ENCODE peak calls at places on chromosomes 5 and 9, in seven cellular contexts. O is stimulated activated naive CD8-positive, alpha-beta T cell treated with anti-CD3 and anti-CD28 coated beads, Interleukin-15, amount 100 ng/mL, for 72 hours; M is T-helper 17 cell; H is GM23248; R is NCI-H446 treated with DMSO at 0.1 percent for 48 hours; K is DMS 273 treated with DMSO at 0.1 percent for 48 hours; P is HFFc6. Y is an unnamed sample.

GRCh38 chr5:132751444-132751843 is 4.2 kb downstream of the CCNI2 start:
- DNase-seq in O (peak; percentile 60), M (no peak), H (peak; percentile 84), R (no peak), K (no peak), P (no peak), Y (no peak)

GRCh38 chr9:111153973-111154590 is 115.8 kb upstream of the LPAR1 start:
- DNase-seq in O (no peak), M (no peak), H (no peak), R (no peak), K (no peak), P (no peak), Y (no peak)

GRCh38 chr5:109451161-109451560 is 41.4 kb upstream of the PJA2 start:
- DNase-seq in O (no peak), M (no peak), H (no peak), R (peak; percentile 93), K (no peak), P (no peak), Y (no peak)

GRCh38 chr5:73534001-73534547 is 31.4 kb downstream of the ANKRA2 start:
- DNase-seq in O (no peak), M (no peak), H (peak; percentile 63), R (no peak), K (no peak), P (peak; percentile 21), Y (no peak)

GRCh38 chr5:68950111-68950510 is 143.7 kb upstream of the SLC30A5 start:
- DNase-seq in O (no peak), M (no peak), H (no peak), R (peak; percentile 10), K (peak; percentile 26), P (no peak), Y (no peak)

GRCh38 chr9:93132287-93132927 is 1.6 kb downstream of the NINJ1 start:
- DNase-seq in O (no peak), M (no peak), H (peak; percentile 82), R (peak; percentile 57), K (no peak), P (no peak), Y (no peak)

GRCh38 chr5:131305906-131306305 is 42.1 kb downstream of the CDC42SE2 start:
- DNase-seq in O (no peak), M (no peak), H (no peak), R (no peak), K (no peak), P (no peak), Y (no peak)

GRCh38 chr9:95140821-95141220 is 176.7 kb downstream of the FANCC start:
- DNase-seq in O (no peak), M (no peak), H (no peak), R (no peak), K (no peak), P (no peak), Y (no peak)

GRCh38 chr5:148976569-148977321 is 86.1 kb downstream of the SH3TC2 start:
- DNase-seq in O (no peak), M (no peak), H (peak; percentile 46), R (no peak), K (no peak), P (peak; percentile 86), Y (no peak)

GRCh38 chr9:129221233-129221632 is 43.2 kb upstream of the IER5L start:
- DNase-seq in O (peak; percentile 45), M (no peak), H (no peak), R (no peak), K (no peak), P (no peak), Y (no peak)

GRCh38 chr5:90878549-90879196 is 320.1 kb downstream of the ADGRV1 start:
- DNase-seq in O (no peak), M (no peak), H (peak; percentile 44), R (no peak), K (no peak), P (no peak), Y (no peak)

GRCh38 chr5:1429501-1429900 is 15.7 kb downstream of the SLC6A3 start:
- DNase-seq in O (no peak), M (no peak), H (no peak), R (no peak), K (no peak), P (no peak), Y (no peak)

GRCh38 chr9:121217609-121218292 is 16.1 kb upstream of the RAB14 start:
- DNase-seq in O (no peak), M (no peak), H (peak; percentile 65), R (no peak), K (no peak), P (peak; percentile 33), Y (no peak)

GRCh38 chr9:107438211-107439030 is 51.1 kb downstream of the KLF4 start:
- DNase-seq in O (no peak), M (no peak), H (no peak), R (no peak), K (no peak), P (no peak), Y (no peak)

GRCh38 chr5:136174021-136174659 is 18.8 kb downstream of the SMIM32 start:
- DNase-seq in O (no peak), M (no peak), H (peak; percentile 78), R (peak; percentile 23), K (peak; percentile 33), P (peak; percentile 50), Y (no peak)

GRCh38 chr5:1293997-1294838 is 650 bp downstream of the TERT start:
- DNase-seq in O (no peak), M (no peak), H (no peak), R (no peak), K (no peak), P (peak; percentile 37), Y (no peak)

GRCh38 chr9:125739442-125739841 is 7.7 kb upstream of the PBX3 start:
- DNase-seq in O (no peak), M (no peak), H (peak; percentile 28), R (no peak), K (no peak), P (peak; percentile 22), Y (no peak)

GRCh38 chr5:177604116-177604521 is 4.2 kb downstream of the B4GALT7 start:
- DNase-seq in O (no peak), M (no peak), H (no peak), R (no peak), K (no peak), P (no peak), Y (no peak)

GRCh38 chr9:75269202-75269601 is 180.9 kb downstream of the OSTF1 start:
- DNase-seq in O (no peak), M (no peak), H (no peak), R (no peak), K (no peak), P (no peak), Y (no peak)

GRCh38 chr9:133702798-133703570 is 35.2 kb downstream of the SARDH start:
- DNase-seq in O (no peak), M (no peak), H (no peak), R (no peak), K (no peak), P (no peak), Y (peak; percentile 56)

GRCh38 chr9:126761274-126761673 is 43.6 kb upstream of the ZBTB43 start:
- DNase-seq in O (no peak), M (no peak), H (no peak), R (no peak), K (no peak), P (no peak), Y (no peak)